ENCODE peak calls at places on chromosomes 11 and 22, in five cellular contexts. One of them, this sample, is unnamed.

GRCh38 chr11:67698247-67698646 is 23.8 kb upstream of the ALDH3B2 start:
- DNase-seq in mesendoderm: peak; percentile 49
- DNase-seq in mesenchymal stem cell: peak; percentile 6
- DNase-seq in IMR-90: no peak
- DNase-seq in neuronal stem cell: no peak
- DNase-seq in this sample: peak; percentile 49

GRCh38 chr11:83456075-83456474 is 169.9 kb upstream of the CCDC90B start:
- DNase-seq in IMR-90: no peak
- DNase-seq in mesenchymal stem cell: no peak
- DNase-seq in mesendoderm: peak; percentile 45
- DNase-seq in neuronal stem cell: peak; percentile 12
- DNase-seq in this sample: peak; percentile 64

GRCh38 chr11:23006730-23007129 is 146.5 kb upstream of the CCDC179 start:
- DNase-seq in mesenchymal stem cell: no peak
- DNase-seq in neuronal stem cell: no peak
- DNase-seq in IMR-90: peak; percentile 70
- DNase-seq in mesendoderm: no peak
- DNase-seq in this sample: no peak

GRCh38 chr11:108498816-108499408 is 728 bp upstream of the POGLUT3 start:
- DNase-seq in IMR-90: no peak
- DNase-seq in mesendoderm: peak; percentile 11
- DNase-seq in neuronal stem cell: no peak
- DNase-seq in mesenchymal stem cell: no peak
- DNase-seq in this sample: peak; percentile 48

GRCh38 chr22:23888615-23889401 is 5.4 kb upstream of the MIF start:
- DNase-seq in mesendoderm: peak; percentile 50
- DNase-seq in neuronal stem cell: no peak
- DNase-seq in mesenchymal stem cell: peak; percentile 57
- DNase-seq in IMR-90: peak; percentile 39
- DNase-seq in this sample: no peak

GRCh38 chr11:85379066-85379465 is 248.1 kb downstream of the DLG2 start:
- DNase-seq in mesendoderm: no peak
- DNase-seq in IMR-90: no peak
- DNase-seq in neuronal stem cell: no peak
- DNase-seq in mesenchymal stem cell: no peak
- DNase-seq in this sample: no peak

GRCh38 chr22:41074466-41074865 is 17.9 kb upstream of the EP300 start:
- DNase-seq in mesendoderm: no peak
- DNase-seq in neuronal stem cell: no peak
- DNase-seq in mesenchymal stem cell: no peak
- DNase-seq in IMR-90: no peak
- DNase-seq in this sample: no peak

GRCh38 chr11:123174196-123175183 is 20.6 kb downstream of the CLMP start:
- DNase-seq in IMR-90: peak; percentile 99
- DNase-seq in neuronal stem cell: peak; percentile 21
- DNase-seq in mesenchymal stem cell: peak; percentile 96
- DNase-seq in mesendoderm: peak; percentile 66
- DNase-seq in this sample: no peak

GRCh38 chr11:19992162-19992561 is 168.1 kb downstream of the DBX1 start:
- DNase-seq in mesenchymal stem cell: peak; percentile 52
- DNase-seq in mesendoderm: no peak
- DNase-seq in IMR-90: no peak
- DNase-seq in neuronal stem cell: no peak
- DNase-seq in this sample: no peak

GRCh38 chr11:7686761-7687160 is 13.5 kb upstream of the CYB5R2 start:
- DNase-seq in mesenchymal stem cell: no peak
- DNase-seq in IMR-90: no peak
- DNase-seq in mesendoderm: no peak
- DNase-seq in neuronal stem cell: no peak
- DNase-seq in this sample: no peak

GRCh38 chr22:26679003-26679629 is 21.7 kb downstream of the MIAT start:
- DNase-seq in mesenchymal stem cell: peak; percentile 84
- DNase-seq in IMR-90: peak; percentile 71
- DNase-seq in mesendoderm: peak; percentile 88
- DNase-seq in neuronal stem cell: peak; percentile 79
- DNase-seq in this sample: peak; percentile 84

GRCh38 chr22:23036684-23037428 is 33.5 kb upstream of the GNAZ start:
- DNase-seq in mesenchymal stem cell: no peak
- DNase-seq in neuronal stem cell: no peak
- DNase-seq in IMR-90: peak; percentile 41
- DNase-seq in mesendoderm: no peak
- DNase-seq in this sample: no peak

GRCh38 chr22:41831383-41831782 is 1.5 kb upstream of the SREBF2 start:
- DNase-seq in IMR-90: no peak
- DNase-seq in neuronal stem cell: no peak
- DNase-seq in mesendoderm: peak; percentile 41
- DNase-seq in mesenchymal stem cell: peak; percentile 37
- DNase-seq in this sample: no peak

GRCh38 chr11:123559418-123559817 is 95.0 kb downstream of the SCN3B start:
- DNase-seq in IMR-90: peak; percentile 36
- DNase-seq in mesenchymal stem cell: no peak
- DNase-seq in neuronal stem cell: no peak
- DNase-seq in mesendoderm: no peak
- DNase-seq in this sample: no peak

GRCh38 chr11:96755752-96756151 is 365.9 kb downstream of the JRKL start:
- DNase-seq in mesenchymal stem cell: no peak
- DNase-seq in IMR-90: no peak
- DNase-seq in neuronal stem cell: no peak
- DNase-seq in mesendoderm: no peak
- DNase-seq in this sample: no peak

GRCh38 chr22:20395181-20395896 is 1.4 kb downstream of the ZNF74 start:
- DNase-seq in neuronal stem cell: no peak
- DNase-seq in IMR-90: no peak
- DNase-seq in mesendoderm: no peak
- DNase-seq in mesenchymal stem cell: no peak
- DNase-seq in this sample: no peak

GRCh38 chr11:63768232-63769043 is at the start of gene ZFTA:
- DNase-seq in mesendoderm: peak; percentile 74
- DNase-seq in IMR-90: peak; percentile 37
- DNase-seq in neuronal stem cell: peak; percentile 72
- DNase-seq in mesenchymal stem cell: peak; percentile 63
- DNase-seq in this sample: peak; percentile 73

GRCh38 chr11:45852712-45853101 is 5.4 kb downstream of the CRY2 start:
- DNase-seq in mesendoderm: peak; percentile 48
- DNase-seq in IMR-90: no peak
- DNase-seq in mesenchymal stem cell: no peak
- DNase-seq in neuronal stem cell: no peak
- DNase-seq in this sample: peak; percentile 48

GRCh38 chr11:551131-551530 is 9.4 kb downstream of the LMNTD2 start:
- DNase-seq in neuronal stem cell: no peak
- DNase-seq in IMR-90: no peak
- DNase-seq in mesenchymal stem cell: no peak
- DNase-seq in mesendoderm: no peak
- DNase-seq in this sample: no peak

GRCh38 chr11:86524603-86525352 is 147.6 kb downstream of the ME3 start:
- DNase-seq in neuronal stem cell: no peak
- DNase-seq in mesendoderm: peak; percentile 70
- DNase-seq in IMR-90: peak; percentile 73
- DNase-seq in mesenchymal stem cell: peak; percentile 90
- DNase-seq in this sample: no peak

GRCh38 chr22:37674951-37675929 is at the start of gene LGALS1:
- DNase-seq in neuronal stem cell: no peak
- DNase-seq in mesendoderm: peak; percentile 64
- DNase-seq in mesenchymal stem cell: peak; percentile 98
- DNase-seq in IMR-90: peak; percentile 97
- DNase-seq in this sample: peak; percentile 86

GRCh38 chr11:71158936-71159335 is 93.4 kb downstream of the SHANK2 start:
- DNase-seq in neuronal stem cell: no peak
- DNase-seq in mesenchymal stem cell: no peak
- DNase-seq in IMR-90: no peak
- DNase-seq in mesendoderm: no peak
- DNase-seq in this sample: no peak

GRCh38 chr11:119481667-119482400 is 58.9 kb upstream of the THY1 start:
- DNase-seq in IMR-90: no peak
- DNase-seq in mesendoderm: no peak
- DNase-seq in neuronal stem cell: no peak
- DNase-seq in mesenchymal stem cell: no peak
- DNase-seq in this sample: no peak

GRCh38 chr11:47861762-47862161 is 13.6 kb upstream of the NUP160 start:
- DNase-seq in mesendoderm: no peak
- DNase-seq in mesenchymal stem cell: peak; percentile 80
- DNase-seq in IMR-90: peak; percentile 74
- DNase-seq in neuronal stem cell: no peak
- DNase-seq in this sample: no peak

GRCh38 chr11:87039371-87039770 is 1.6 kb downstream of the TMEM135 start:
- DNase-seq in mesendoderm: no peak
- DNase-seq in mesenchymal stem cell: no peak
- DNase-seq in neuronal stem cell: no peak
- DNase-seq in IMR-90: peak; percentile 19
- DNase-seq in this sample: no peak

GRCh38 chr11:112579282-112579681 is 318.6 kb upstream of the PLET1 start:
- DNase-seq in neuronal stem cell: no peak
- DNase-seq in mesendoderm: no peak
- DNase-seq in IMR-90: no peak
- DNase-seq in mesenchymal stem cell: no peak
- DNase-seq in this sample: no peak

GRCh38 chr11:2587132-2587930 is 112.5 kb downstream of the KCNQ1OT1 start:
- DNase-seq in mesenchymal stem cell: no peak
- DNase-seq in neuronal stem cell: no peak
- DNase-seq in IMR-90: no peak
- DNase-seq in mesendoderm: no peak
- DNase-seq in this sample: no peak

GRCh38 chr22:42932857-42933782 is 76.0 kb upstream of the ARFGAP3 start:
- DNase-seq in mesendoderm: no peak
- DNase-seq in mesenchymal stem cell: no peak
- DNase-seq in neuronal stem cell: no peak
- DNase-seq in IMR-90: peak; percentile 28
- DNase-seq in this sample: no peak
- H4K8ac ChIP-seq in mesendoderm: no peak overlapping the region
- H4K8ac ChIP-seq in mesenchymal stem cell: peak overlapping the region; percentile 59
- H4K8ac ChIP-seq in neuronal stem cell: no peak overlapping the region
- H4K8ac ChIP-seq in IMR-90: no peak overlapping the region
- H4K8ac ChIP-seq in this sample: no peak overlapping the region

DNA sequence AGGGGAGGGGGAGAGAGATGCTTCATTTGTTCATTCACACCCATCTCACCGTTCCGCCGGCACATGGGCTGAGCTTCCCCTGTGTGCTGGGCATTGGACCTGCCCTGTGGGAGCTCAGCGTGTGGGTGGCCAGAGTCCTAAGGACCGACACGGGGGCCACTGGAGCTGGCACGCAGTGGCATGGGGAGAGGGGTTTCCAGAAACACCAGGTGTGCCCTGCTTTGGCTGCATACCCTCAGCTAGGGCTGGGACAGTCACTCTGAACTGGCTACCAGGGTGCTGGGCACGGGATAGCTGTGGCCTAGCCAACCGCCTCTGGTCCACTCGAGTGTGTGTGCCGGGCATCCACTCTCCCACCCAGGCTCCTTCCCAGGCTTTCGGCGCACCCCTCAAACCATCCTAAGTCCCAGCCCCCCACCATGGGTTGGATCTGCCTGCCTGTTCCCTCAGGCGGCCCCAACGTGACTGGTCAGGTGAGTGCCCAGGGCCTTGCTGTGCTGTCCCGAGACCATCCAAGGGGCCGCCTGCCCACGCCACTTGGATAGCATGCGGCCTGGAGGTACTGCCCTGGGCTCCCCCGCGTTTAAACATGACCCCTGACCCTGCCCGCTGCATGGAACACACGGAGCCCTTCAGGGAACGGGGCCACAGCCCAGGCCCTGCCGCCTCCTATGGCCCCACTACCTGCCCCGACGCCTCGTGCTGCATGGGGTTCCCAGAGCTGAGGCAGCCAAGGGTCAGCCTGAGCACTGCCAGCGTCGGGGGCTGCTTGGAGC is 51.6 kb upstream of the LINC01488 start:
- DNase-seq in neuronal stem cell: no peak
- DNase-seq in IMR-90: no peak
- DNase-seq in mesendoderm: no peak
- DNase-seq in mesenchymal stem cell: no peak
- DNase-seq in this sample: no peak
- H2AK5ac ChIP-seq in neuronal stem cell: peak overlapping the region; percentile 4
- H2AK5ac ChIP-seq in IMR-90: no peak overlapping the region
- H2AK5ac ChIP-seq in mesendoderm: no peak overlapping the region
- H2AK5ac ChIP-seq in mesenchymal stem cell: no peak overlapping the region
- H2AK5ac ChIP-seq in this sample: no peak overlapping the region

GRCh38 chr22:46224771-46225290 is 25.3 kb downstream of the CDPF1 start:
- DNase-seq in neuronal stem cell: no peak
- DNase-seq in IMR-90: no peak
- DNase-seq in mesendoderm: no peak
- DNase-seq in mesenchymal stem cell: no peak
- DNase-seq in this sample: no peak

GRCh38 chr22:46224044-46224746 is 25.9 kb downstream of the CDPF1 start:
- DNase-seq in mesenchymal stem cell: no peak
- DNase-seq in mesendoderm: no peak
- DNase-seq in neuronal stem cell: no peak
- DNase-seq in IMR-90: no peak
- DNase-seq in this sample: no peak

GRCh38 chr22:46226577-46226976 is 23.5 kb downstream of the CDPF1 start:
- DNase-seq in neuronal stem cell: no peak
- DNase-seq in mesendoderm: no peak
- DNase-seq in mesenchymal stem cell: no peak
- DNase-seq in IMR-90: no peak
- DNase-seq in this sample: no peak

GRCh38 chr22:46229701-46230100 is 20.4 kb downstream of the CDPF1 start:
- DNase-seq in neuronal stem cell: no peak
- DNase-seq in mesendoderm: no peak
- DNase-seq in IMR-90: peak; percentile 43
- DNase-seq in mesenchymal stem cell: no peak
- DNase-seq in this sample: no peak

GRCh38 chr22:46225631-46226030 is 24.5 kb downstream of the CDPF1 start:
- DNase-seq in mesenchymal stem cell: no peak
- DNase-seq in mesendoderm: no peak
- DNase-seq in neuronal stem cell: no peak
- DNase-seq in IMR-90: no peak
- DNase-seq in this sample: no peak
- H3K23ac ChIP-seq in mesenchymal stem cell: no peak overlapping the region
- H3K23ac ChIP-seq in mesendoderm: no peak overlapping the region
- H3K23ac ChIP-seq in neuronal stem cell: peak overlapping the region; percentile 46
- H3K23ac ChIP-seq in IMR-90: no peak overlapping the region
- H3K23ac ChIP-seq in this sample: no peak overlapping the region

GRCh38 chr22:36330127-36330526 is 57.6 kb downstream of the MYH9 start:
- DNase-seq in neuronal stem cell: no peak
- DNase-seq in IMR-90: no peak
- DNase-seq in mesenchymal stem cell: no peak
- DNase-seq in mesendoderm: peak; percentile 44
- DNase-seq in this sample: no peak

GRCh38 chr22:36329217-36330078 is 58.3 kb downstream of the MYH9 start:
- DNase-seq in mesenchymal stem cell: peak; percentile 97
- DNase-seq in mesendoderm: peak; percentile 100
- DNase-seq in neuronal stem cell: peak; percentile 84
- DNase-seq in IMR-90: peak; percentile 97
- DNase-seq in this sample: peak; percentile 97

GRCh38 chr22:36330655-36331305 is 57.0 kb downstream of the MYH9 start:
- DNase-seq in mesendoderm: peak; percentile 92
- DNase-seq in neuronal stem cell: no peak
- DNase-seq in mesenchymal stem cell: peak; percentile 85
- DNase-seq in IMR-90: peak; percentile 63
- DNase-seq in this sample: no peak

GRCh38 chr22:36327922-36328551 is 59.7 kb downstream of the MYH9 start:
- DNase-seq in mesenchymal stem cell: no peak
- DNase-seq in neuronal stem cell: no peak
- DNase-seq in IMR-90: peak; percentile 78
- DNase-seq in mesendoderm: no peak
- DNase-seq in this sample: no peak

GRCh38 chr22:36328635-36329216 is 59.0 kb downstream of the MYH9 start:
- DNase-seq in IMR-90: peak; percentile 96
- DNase-seq in mesendoderm: peak; percentile 66
- DNase-seq in neuronal stem cell: no peak
- DNase-seq in mesenchymal stem cell: peak; percentile 97
- DNase-seq in this sample: no peak
- H4K8ac ChIP-seq in IMR-90: peak overlapping the region; percentile 75
- H4K8ac ChIP-seq in mesendoderm: no peak overlapping the region
- H4K8ac ChIP-seq in neuronal stem cell: no peak overlapping the region
- H4K8ac ChIP-seq in mesenchymal stem cell: peak overlapping the region; percentile 90
- H4K8ac ChIP-seq in this sample: peak overlapping the region; percentile 33